ENCODE peak calls at places on chromosome 14, in seven cellular contexts. V is lower leg skin; H is SK-N-SH; O is astrocyte of the spinal cord; Z is tibial artery; S is NAMALWA; K is stimulated activated CD4-positive, alpha-beta T cell treated with anti-CD3 and anti-CD28 coated beads, TNF-alpha, amount 100 ng/mL, for 4 hours. G is an unnamed sample.

GRCh38 chr14:30521899-30522736 is 36.8 kb upstream of the G2E3 start:
- DNase-seq in V (no peak), H (peak; percentile 8), O (peak; percentile 60), Z (no peak), S (peak; percentile 69), K (no peak), G (no peak)

GRCh38 chr14:23056257-23056955 is 914 bp downstream of the CDH24 start:
- DNase-seq in V (peak; percentile 79), H (peak; percentile 87), O (peak; percentile 59), Z (peak; percentile 65), S (peak; percentile 86), K (peak; percentile 52), G (no peak)

GRCh38 chr14:64766430-64767151 is 62.4 kb downstream of the PLEKHG3 start:
- DNase-seq in V (peak; percentile 83), H (no peak), O (no peak), Z (peak; percentile 67), S (no peak), K (no peak), G (no peak)

GRCh38 chr14:95330591-95331370 is 11.1 kb upstream of the CLMN start:
- DNase-seq in V (no peak), H (no peak), O (no peak), Z (no peak), S (no peak), K (no peak), G (no peak)

GRCh38 chr14:32524609-32525391 is 195.7 kb downstream of the AKAP6 start:
- DNase-seq in V (no peak), H (no peak), O (peak; percentile 53), Z (no peak), S (no peak), K (no peak), G (no peak)

GRCh38 chr14:58272589-58273372 is 25.6 kb upstream of the ARID4A start:
- DNase-seq in V (no peak), H (no peak), O (peak; percentile 67), Z (no peak), S (peak; percentile 20), K (no peak), G (no peak)

GRCh38 chr14:63473194-63473788 is 69.9 kb downstream of the PPP2R5E start:
- DNase-seq in V (no peak), H (no peak), O (no peak), Z (no peak), S (no peak), K (no peak), G (no peak)

GRCh38 chr14:90419200-90419599 is 22.4 kb downstream of the CALM1 start:
- DNase-seq in V (peak; percentile 93), H (no peak), O (peak; percentile 95), Z (peak; percentile 92), S (no peak), K (no peak), G (peak; percentile 86)

GRCh38 chr14:101110729-101111619 is 207.5 kb upstream of the RTL1 start:
- DNase-seq in V (peak; percentile 78), H (peak; percentile 28), O (no peak), Z (peak; percentile 57), S (no peak), K (no peak), G (no peak)

GRCh38 chr14:92846162-92846897 is 52.2 kb downstream of the GOLGA5 start:
- DNase-seq in V (no peak), H (no peak), O (peak; percentile 39), Z (no peak), S (no peak), K (no peak), G (no peak)

GRCh38 chr14:69261761-69262331 is 1.9 kb downstream of the GALNT16 start:
- DNase-seq in V (no peak), H (peak; percentile 36), O (no peak), Z (peak; percentile 65), S (no peak), K (no peak), G (no peak)

GRCh38 chr14:92465353-92466067 is 48.1 kb upstream of the RIN3 start:
- DNase-seq in V (peak; percentile 67), H (no peak), O (no peak), Z (no peak), S (no peak), K (no peak), G (no peak)